ENCODE peak calls at places on chromosomes 16 and 17, in seven cellular contexts. L, X, C, D, V, B and S are unnamed samples.

GRCh38 chr17:27384721-27385120 is 71.5 kb upstream of the KSR1 start:
- DNase-seq in L (no peak), X (no peak), C (no peak), D (no peak), V (no peak), B (no peak), S (no peak)

GRCh38 chr16:81491522-81492188 is 47.0 kb downstream of the CMIP start:
- DNase-seq in L (no peak), X (peak; percentile 49), C (no peak), D (no peak), V (no peak), B (no peak), S (no peak)

GRCh38 chr17:49031965-49032928 is 35.1 kb downstream of the IGF2BP1 start:
- DNase-seq in L (peak; percentile 16), X (peak; percentile 56), C (peak; percentile 39), D (peak; percentile 54), V (peak; percentile 37), B (peak; percentile 87), S (peak; percentile 22)

GRCh38 chr16:89363621-89364393 is 126.6 kb downstream of the ANKRD11 start:
- DNase-seq in L (peak; percentile 37), X (no peak), C (peak; percentile 28), D (peak; percentile 22), V (no peak), B (no peak), S (peak; percentile 59)

GRCh38 chr17:57881143-57881542 is 31.3 kb upstream of the MRPS23 start:
- DNase-seq in L (no peak), X (no peak), C (no peak), D (no peak), V (no peak), B (no peak), S (no peak)

GRCh38 chr16:85616608-85617311 is 3.6 kb downstream of the GSE1 start:
- DNase-seq in L (no peak), X (peak; percentile 68), C (no peak), D (no peak), V (no peak), B (peak; percentile 88), S (no peak)

GRCh38 chr17:57588086-57588485 is 157.0 kb downstream of the CCDC182 start:
- DNase-seq in L (no peak), X (no peak), C (no peak), D (no peak), V (no peak), B (no peak), S (no peak)

GRCh38 chr17:76844846-76845245 is 23.4 kb upstream of the MGAT5B start:
- DNase-seq in L (no peak), X (no peak), C (no peak), D (no peak), V (no peak), B (no peak), S (no peak)

GRCh38 chr17:44875761-44876160 is 23.5 kb downstream of the EFTUD2 start:
- DNase-seq in L (no peak), X (no peak), C (no peak), D (no peak), V (no peak), B (no peak), S (no peak)

GRCh38 chr17:82238562-82239201 is 9.8 kb downstream of the SLC16A3 start:
- DNase-seq in L (peak; percentile 65), X (no peak), C (peak; percentile 77), D (peak; percentile 69), V (no peak), B (peak; percentile 70), S (peak; percentile 74)

GRCh38 chr17:75795820-75796607 is 11.4 kb downstream of the UNK start:
- DNase-seq in L (no peak), X (no peak), C (no peak), D (no peak), V (no peak), B (no peak), S (no peak)

GRCh38 chr16:13997933-13998332 is 73.2 kb upstream of the MRTFB start:
- DNase-seq in L (no peak), X (no peak), C (no peak), D (no peak), V (no peak), B (peak; percentile 43), S (peak; percentile 4)

GRCh38 chr17:14204084-14204483 is 32.6 kb downstream of the CDRT15 start:
- DNase-seq in L (no peak), X (no peak), C (no peak), D (no peak), V (no peak), B (no peak), S (no peak)

GRCh38 chr17:50386451-50386994 is 10.8 kb downstream of the LRRC59 start:
- DNase-seq in L (no peak), X (no peak), C (no peak), D (no peak), V (no peak), B (no peak), S (no peak)

GRCh38 chr16:11094075-11094593 is 149.8 kb downstream of the CLEC16A start:
- DNase-seq in L (peak; percentile 60), X (no peak), C (no peak), D (no peak), V (no peak), B (peak; percentile 79), S (no peak)

GRCh38 chr17:422196-422930 is 69.8 kb upstream of the RPH3AL start:
- DNase-seq in L (no peak), X (no peak), C (no peak), D (no peak), V (no peak), B (no peak), S (no peak)

GRCh38 chr16:31695667-31696066 is 168.0 kb downstream of the AHSP start:
- DNase-seq in L (no peak), X (no peak), C (peak; percentile 84), D (peak; percentile 81), V (no peak), B (peak; percentile 67), S (peak; percentile 84)